ENCODE peak calls at places on chromosome 13, in seven cellular contexts. One of them, this sample, is unnamed.

GRCh38 chr13:35512271-35512920 is 35.9 kb upstream of the MAB21L1 start:
- DNase-seq in H54: peak; percentile 20
- DNase-seq in activated CD4-positive, CD25-positive, alpha-beta regulatory T cell treated with anti-CD3 and anti-CD28 coated beads, Interleukin-2, amount 50 U/mL, for 16 hours: no peak
- DNase-seq in NCI-H82: peak; percentile 91
- DNase-seq in naive thymus-derived CD8-positive, alpha-beta T cell: no peak
- DNase-seq in KG1: no peak
- DNase-seq in COR-L47: no peak
- DNase-seq in this sample: no peak

GRCh38 chr13:72788831-72789230 is 6.9 kb downstream of the PIBF1 start:
- DNase-seq in H54: no peak
- DNase-seq in activated CD4-positive, CD25-positive, alpha-beta regulatory T cell treated with anti-CD3 and anti-CD28 coated beads, Interleukin-2, amount 50 U/mL, for 16 hours: no peak
- DNase-seq in NCI-H82: no peak
- DNase-seq in naive thymus-derived CD8-positive, alpha-beta T cell: no peak
- DNase-seq in KG1: no peak
- DNase-seq in COR-L47: no peak
- DNase-seq in this sample: no peak

GRCh38 chr13:32142115-32142514 is 110.5 kb downstream of the FRY start:
- DNase-seq in H54: no peak
- DNase-seq in activated CD4-positive, CD25-positive, alpha-beta regulatory T cell treated with anti-CD3 and anti-CD28 coated beads, Interleukin-2, amount 50 U/mL, for 16 hours: no peak
- DNase-seq in NCI-H82: no peak
- DNase-seq in naive thymus-derived CD8-positive, alpha-beta T cell: no peak
- DNase-seq in KG1: no peak
- DNase-seq in COR-L47: no peak
- DNase-seq in this sample: no peak

GRCh38 chr13:23921451-23921888 is 24.2 kb upstream of the C1QTNF9B start:
- DNase-seq in H54: no peak
- DNase-seq in activated CD4-positive, CD25-positive, alpha-beta regulatory T cell treated with anti-CD3 and anti-CD28 coated beads, Interleukin-2, amount 50 U/mL, for 16 hours: no peak
- DNase-seq in NCI-H82: peak; percentile 80
- DNase-seq in naive thymus-derived CD8-positive, alpha-beta T cell: peak; percentile 23
- DNase-seq in KG1: peak; percentile 30
- DNase-seq in COR-L47: peak; percentile 30
- DNase-seq in this sample: peak; percentile 59

GRCh38 chr13:40987606-40988280 is 31.4 kb downstream of the ELF1 start:
- DNase-seq in H54: no peak
- DNase-seq in activated CD4-positive, CD25-positive, alpha-beta regulatory T cell treated with anti-CD3 and anti-CD28 coated beads, Interleukin-2, amount 50 U/mL, for 16 hours: no peak
- DNase-seq in NCI-H82: no peak
- DNase-seq in naive thymus-derived CD8-positive, alpha-beta T cell: no peak
- DNase-seq in KG1: no peak
- DNase-seq in COR-L47: no peak
- DNase-seq in this sample: no peak

GRCh38 chr13:114226699-114227323 is 7.9 kb upstream of the CDC16 start:
- DNase-seq in H54: peak; percentile 91
- DNase-seq in activated CD4-positive, CD25-positive, alpha-beta regulatory T cell treated with anti-CD3 and anti-CD28 coated beads, Interleukin-2, amount 50 U/mL, for 16 hours: peak; percentile 68
- DNase-seq in NCI-H82: peak; percentile 88
- DNase-seq in naive thymus-derived CD8-positive, alpha-beta T cell: peak; percentile 79
- DNase-seq in KG1: peak; percentile 59
- DNase-seq in COR-L47: peak; percentile 80
- DNase-seq in this sample: peak; percentile 79

GRCh38 chr13:106986687-106987434 is 418.9 kb upstream of the ARGLU1 start:
- DNase-seq in H54: no peak
- DNase-seq in activated CD4-positive, CD25-positive, alpha-beta regulatory T cell treated with anti-CD3 and anti-CD28 coated beads, Interleukin-2, amount 50 U/mL, for 16 hours: no peak
- DNase-seq in NCI-H82: no peak
- DNase-seq in naive thymus-derived CD8-positive, alpha-beta T cell: no peak
- DNase-seq in KG1: no peak
- DNase-seq in COR-L47: no peak
- DNase-seq in this sample: no peak

GRCh38 chr13:41117859-41118258 is 14.7 kb downstream of the KBTBD6 start:
- DNase-seq in H54: no peak
- DNase-seq in activated CD4-positive, CD25-positive, alpha-beta regulatory T cell treated with anti-CD3 and anti-CD28 coated beads, Interleukin-2, amount 50 U/mL, for 16 hours: no peak
- DNase-seq in NCI-H82: no peak
- DNase-seq in naive thymus-derived CD8-positive, alpha-beta T cell: no peak
- DNase-seq in KG1: no peak
- DNase-seq in COR-L47: no peak
- DNase-seq in this sample: no peak

GRCh38 chr13:47553329-47553977 is 447.6 kb downstream of the SUCLA2 start:
- DNase-seq in H54: no peak
- DNase-seq in activated CD4-positive, CD25-positive, alpha-beta regulatory T cell treated with anti-CD3 and anti-CD28 coated beads, Interleukin-2, amount 50 U/mL, for 16 hours: no peak
- DNase-seq in NCI-H82: no peak
- DNase-seq in naive thymus-derived CD8-positive, alpha-beta T cell: no peak
- DNase-seq in KG1: no peak
- DNase-seq in COR-L47: no peak
- DNase-seq in this sample: no peak

GRCh38 chr13:30766957-30767603 is 31.7 kb downstream of the ALOX5AP start:
- DNase-seq in H54: no peak
- DNase-seq in activated CD4-positive, CD25-positive, alpha-beta regulatory T cell treated with anti-CD3 and anti-CD28 coated beads, Interleukin-2, amount 50 U/mL, for 16 hours: no peak
- DNase-seq in NCI-H82: no peak
- DNase-seq in naive thymus-derived CD8-positive, alpha-beta T cell: no peak
- DNase-seq in KG1: no peak
- DNase-seq in COR-L47: no peak
- DNase-seq in this sample: no peak

GRCh38 chr13:29593605-29594297 is 1.7 kb downstream of the SLC7A1 start:
- DNase-seq in H54: no peak
- DNase-seq in activated CD4-positive, CD25-positive, alpha-beta regulatory T cell treated with anti-CD3 and anti-CD28 coated beads, Interleukin-2, amount 50 U/mL, for 16 hours: no peak
- DNase-seq in NCI-H82: peak; percentile 49
- DNase-seq in naive thymus-derived CD8-positive, alpha-beta T cell: no peak
- DNase-seq in KG1: no peak
- DNase-seq in COR-L47: no peak
- DNase-seq in this sample: no peak

GRCh38 chr13:112837371-112838037 is 131.5 kb upstream of the MCF2L start:
- DNase-seq in H54: no peak
- DNase-seq in activated CD4-positive, CD25-positive, alpha-beta regulatory T cell treated with anti-CD3 and anti-CD28 coated beads, Interleukin-2, amount 50 U/mL, for 16 hours: no peak
- DNase-seq in NCI-H82: no peak
- DNase-seq in naive thymus-derived CD8-positive, alpha-beta T cell: no peak
- DNase-seq in KG1: no peak
- DNase-seq in COR-L47: peak; percentile 63
- DNase-seq in this sample: no peak

GRCh38 chr13:43054803-43055802 is 31.7 kb downstream of the DNAJC15 start:
- DNase-seq in H54: peak; percentile 1
- DNase-seq in activated CD4-positive, CD25-positive, alpha-beta regulatory T cell treated with anti-CD3 and anti-CD28 coated beads, Interleukin-2, amount 50 U/mL, for 16 hours: no peak
- DNase-seq in NCI-H82: peak; percentile 90
- DNase-seq in naive thymus-derived CD8-positive, alpha-beta T cell: peak; percentile 57
- DNase-seq in KG1: no peak
- DNase-seq in COR-L47: peak; percentile 0
- DNase-seq in this sample: peak; percentile 92

GRCh38 chr13:112670118-112670517 is 19.7 kb upstream of the ATP11A start:
- DNase-seq in H54: no peak
- DNase-seq in activated CD4-positive, CD25-positive, alpha-beta regulatory T cell treated with anti-CD3 and anti-CD28 coated beads, Interleukin-2, amount 50 U/mL, for 16 hours: no peak
- DNase-seq in NCI-H82: no peak
- DNase-seq in naive thymus-derived CD8-positive, alpha-beta T cell: no peak
- DNase-seq in KG1: no peak
- DNase-seq in COR-L47: no peak
- DNase-seq in this sample: no peak

GRCh38 chr13:37010424-37010823 is 9.8 kb downstream of the EXOSC8 start:
- DNase-seq in H54: no peak
- DNase-seq in activated CD4-positive, CD25-positive, alpha-beta regulatory T cell treated with anti-CD3 and anti-CD28 coated beads, Interleukin-2, amount 50 U/mL, for 16 hours: no peak
- DNase-seq in NCI-H82: no peak
- DNase-seq in naive thymus-derived CD8-positive, alpha-beta T cell: no peak
- DNase-seq in KG1: no peak
- DNase-seq in COR-L47: no peak
- DNase-seq in this sample: no peak

This sample was measured in SW480.